ENCODE peak calls at places on chromosomes 3 and 15, in seven cellular contexts. One of them, this sample, is unnamed.

GRCh38 chr3:170180107-170180951 is 1.2 kb downstream of the PHC3 start:
- DNase-seq in HepG2: no peak
- DNase-seq in K562: peak; percentile 28
- DNase-seq in GM12878: no peak
- DNase-seq in H1: no peak
- DNase-seq in SK-N-SH: no peak
- DNase-seq in HCT116: no peak
- DNase-seq in this sample: no peak

GRCh38 chr15:65067645-65068416 is at the start of gene RASL12:
- DNase-seq in GM12878: no peak
- DNase-seq in H1: peak; percentile 78
- DNase-seq in HepG2: no peak
- DNase-seq in SK-N-SH: peak; percentile 81
- DNase-seq in HCT116: no peak
- DNase-seq in K562: no peak
- DNase-seq in this sample: no peak

GRCh38 chr15:31485431-31485830 is 158.8 kb downstream of the KLF13 start:
- DNase-seq in H1: no peak
- DNase-seq in HepG2: no peak
- DNase-seq in HCT116: no peak
- DNase-seq in GM12878: no peak
- DNase-seq in K562: no peak
- DNase-seq in SK-N-SH: no peak
- DNase-seq in this sample: no peak

GRCh38 chr3:157290761-157291160 is 130.8 kb upstream of the CCNL1 start:
- DNase-seq in SK-N-SH: no peak
- DNase-seq in HepG2: no peak
- DNase-seq in HCT116: no peak
- DNase-seq in H1: no peak
- DNase-seq in GM12878: no peak
- DNase-seq in K562: no peak
- DNase-seq in this sample: no peak

GRCh38 chr15:80778621-80778963 is 578 bp upstream of the CEMIP start:
- DNase-seq in HCT116: no peak
- DNase-seq in K562: no peak
- DNase-seq in GM12878: no peak
- DNase-seq in H1: no peak
- DNase-seq in HepG2: no peak
- DNase-seq in SK-N-SH: no peak
- DNase-seq in this sample: no peak

GRCh38 chr15:63502137-63502801 is 2.1 kb upstream of the USP3 start:
- DNase-seq in K562: no peak
- DNase-seq in SK-N-SH: no peak
- DNase-seq in GM12878: no peak
- DNase-seq in H1: no peak
- DNase-seq in HepG2: peak; percentile 31
- DNase-seq in HCT116: no peak
- DNase-seq in this sample: peak; percentile 92

GRCh38 chr3:149902498-149903139 is 68.1 kb downstream of the PFN2 start:
- DNase-seq in GM12878: no peak
- DNase-seq in K562: no peak
- DNase-seq in HCT116: no peak
- DNase-seq in H1: no peak
- DNase-seq in SK-N-SH: peak; percentile 26
- DNase-seq in HepG2: no peak
- DNase-seq in this sample: no peak

GRCh38 chr3:7439101-7439500 is 578.2 kb downstream of the GRM7 start:
- DNase-seq in HCT116: no peak
- DNase-seq in H1: no peak
- DNase-seq in GM12878: no peak
- DNase-seq in K562: no peak
- DNase-seq in SK-N-SH: no peak
- DNase-seq in HepG2: no peak
- DNase-seq in this sample: no peak

GRCh38 chr3:124263168-124263567 is 271.2 kb upstream of the ROPN1 start:
- DNase-seq in GM12878: no peak
- DNase-seq in HepG2: no peak
- DNase-seq in HCT116: no peak
- DNase-seq in H1: no peak
- DNase-seq in SK-N-SH: no peak
- DNase-seq in K562: peak; percentile 16
- DNase-seq in this sample: peak; percentile 32

GRCh38 chr3:184239710-184240109 is 9.1 kb downstream of the ALG3 start:
- DNase-seq in HCT116: no peak
- DNase-seq in GM12878: no peak
- DNase-seq in K562: no peak
- DNase-seq in H1: no peak
- DNase-seq in SK-N-SH: no peak
- DNase-seq in HepG2: no peak
- DNase-seq in this sample: no peak

GRCh38 chr3:46271910-46272309 is 29.6 kb downstream of the CCR3 start:
- DNase-seq in HCT116: no peak
- DNase-seq in HepG2: no peak
- DNase-seq in H1: no peak
- DNase-seq in K562: no peak
- DNase-seq in GM12878: no peak
- DNase-seq in SK-N-SH: no peak
- DNase-seq in this sample: no peak

GRCh38 chr15:65212097-65212496 is 824 bp upstream of the CILP start:
- DNase-seq in GM12878: no peak
- DNase-seq in HepG2: peak; percentile 42
- DNase-seq in K562: peak; percentile 89
- DNase-seq in H1: peak; percentile 71
- DNase-seq in HCT116: no peak
- DNase-seq in SK-N-SH: peak; percentile 52
- DNase-seq in this sample: peak; percentile 9

GRCh38 chr3:190059242-190059590 is 61.5 kb downstream of the P3H2 start:
- DNase-seq in HepG2: no peak
- DNase-seq in H1: no peak
- DNase-seq in SK-N-SH: no peak
- DNase-seq in K562: no peak
- DNase-seq in HCT116: no peak
- DNase-seq in GM12878: no peak
- DNase-seq in this sample: no peak

GRCh38 chr3:124928333-124929202 is 6.0 kb downstream of the MUC13 start:
- DNase-seq in H1: peak; percentile 66
- DNase-seq in HCT116: peak; percentile 60
- DNase-seq in SK-N-SH: peak; percentile 39
- DNase-seq in K562: peak; percentile 63
- DNase-seq in HepG2: peak; percentile 57
- DNase-seq in GM12878: no peak
- DNase-seq in this sample: peak; percentile 79

GRCh38 chr3:57544181-57545125 is at the start of gene DNAH12:
- DNase-seq in SK-N-SH: peak; percentile 75
- DNase-seq in GM12878: no peak
- DNase-seq in H1: peak; percentile 91
- DNase-seq in HepG2: peak; percentile 64
- DNase-seq in K562: peak; percentile 58
- DNase-seq in HCT116: no peak
- DNase-seq in this sample: peak; percentile 35

GRCh38 chr15:89492111-89492641 is 4.2 kb downstream of the RHCG start:
- DNase-seq in GM12878: no peak
- DNase-seq in SK-N-SH: peak; percentile 73
- DNase-seq in H1: peak; percentile 89
- DNase-seq in K562: peak; percentile 13
- DNase-seq in HCT116: no peak
- DNase-seq in HepG2: no peak
- DNase-seq in this sample: no peak

GRCh38 chr15:78397382-78397781 is 40.6 kb upstream of the IREB2 start:
- DNase-seq in GM12878: no peak
- DNase-seq in K562: no peak
- DNase-seq in SK-N-SH: no peak
- DNase-seq in H1: no peak
- DNase-seq in HepG2: no peak
- DNase-seq in HCT116: no peak
- DNase-seq in this sample: no peak

GRCh38 chr15:78394981-78395619 is 42.9 kb upstream of the IREB2 start:
- DNase-seq in GM12878: no peak
- DNase-seq in HCT116: no peak
- DNase-seq in SK-N-SH: no peak
- DNase-seq in HepG2: no peak
- DNase-seq in H1: peak; percentile 67
- DNase-seq in K562: no peak
- DNase-seq in this sample: no peak

GRCh38 chr15:78396976-78397375 is 41.0 kb upstream of the IREB2 start:
- DNase-seq in K562: peak; percentile 41
- DNase-seq in GM12878: no peak
- DNase-seq in SK-N-SH: no peak
- DNase-seq in HCT116: no peak
- DNase-seq in H1: peak; percentile 71
- DNase-seq in HepG2: peak; percentile 70
- DNase-seq in this sample: peak; percentile 73

GRCh38 chr15:78398076-78398825 is 39.8 kb upstream of the IREB2 start:
- DNase-seq in H1: no peak
- DNase-seq in HCT116: no peak
- DNase-seq in HepG2: no peak
- DNase-seq in K562: no peak
- DNase-seq in GM12878: no peak
- DNase-seq in SK-N-SH: no peak
- DNase-seq in this sample: no peak

DNA sequence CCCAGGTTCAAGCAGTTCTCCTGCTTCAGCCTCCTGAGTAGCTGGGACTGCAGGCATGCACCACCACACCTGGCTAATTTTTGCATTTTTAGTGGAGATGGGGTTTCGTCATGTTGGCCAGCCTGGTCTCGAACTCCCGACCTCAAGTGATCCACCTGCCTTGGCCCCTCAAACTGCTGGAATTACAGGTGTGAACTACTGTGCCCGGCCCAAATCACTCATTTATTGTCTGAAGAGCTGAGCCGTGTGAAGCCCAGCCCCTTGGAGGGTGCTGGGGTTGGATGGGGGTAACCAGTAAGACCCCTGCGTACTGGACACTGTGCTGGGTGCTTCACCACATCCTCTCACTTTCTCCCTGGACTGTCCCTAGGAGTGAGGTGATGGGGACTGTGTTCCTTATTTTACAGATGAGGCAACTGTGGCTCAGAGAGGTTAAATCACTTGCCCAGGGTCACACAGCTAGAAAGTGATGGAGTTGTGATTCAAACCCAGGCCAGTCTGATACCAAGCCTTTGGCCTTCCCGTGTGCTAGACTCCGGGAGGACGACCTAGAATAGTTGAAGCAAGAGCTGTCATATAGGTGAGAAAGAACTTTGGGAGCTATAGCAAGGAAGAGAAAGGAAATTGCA is 41.7 kb upstream of the IREB2 start:
- DNase-seq in HepG2: no peak
- DNase-seq in H1: no peak
- DNase-seq in K562: no peak
- DNase-seq in GM12878: no peak
- DNase-seq in HCT116: no peak
- DNase-seq in SK-N-SH: no peak
- DNase-seq in this sample: no peak
- TF ChIP-seq JUND in HepG2: no peak
- TF ChIP-seq JUND in H1: no peak
- TF ChIP-seq JUND in K562: no peak
- TF ChIP-seq JUND in GM12878: no peak
- TF ChIP-seq JUND in HCT116: no peak
- TF ChIP-seq JUND in SK-N-SH: no peak
- TF ChIP-seq JUND in this sample: no peak

GRCh38 chr3:85572978-85573377 is 614.2 kb downstream of the CADM2 start:
- DNase-seq in HCT116: no peak
- DNase-seq in HepG2: no peak
- DNase-seq in K562: no peak
- DNase-seq in GM12878: no peak
- DNase-seq in H1: no peak
- DNase-seq in SK-N-SH: no peak
- DNase-seq in this sample: no peak
- TF ChIP-seq JUND in HCT116: no peak
- TF ChIP-seq JUND in HepG2: no peak
- TF ChIP-seq JUND in K562: no peak
- TF ChIP-seq JUND in GM12878: no peak
- TF ChIP-seq JUND in H1: no peak
- TF ChIP-seq JUND in SK-N-SH: no peak
- TF ChIP-seq JUND in this sample: no peak

GRCh38 chr3:18100126-18100525 is 325.0 kb downstream of the SATB1 start:
- DNase-seq in HepG2: no peak
- DNase-seq in K562: no peak
- DNase-seq in H1: no peak
- DNase-seq in HCT116: no peak
- DNase-seq in SK-N-SH: no peak
- DNase-seq in GM12878: no peak
- DNase-seq in this sample: no peak
- TF ChIP-seq JUND in HepG2: no peak
- TF ChIP-seq JUND in K562: no peak
- TF ChIP-seq JUND in H1: no peak
- TF ChIP-seq JUND in HCT116: no peak
- TF ChIP-seq JUND in SK-N-SH: no peak
- TF ChIP-seq JUND in GM12878: no peak
- TF ChIP-seq JUND in this sample: no peak

GRCh38 chr15:85336870-85337269 is 43.5 kb upstream of the AKAP13 start:
- DNase-seq in H1: no peak
- DNase-seq in SK-N-SH: no peak
- DNase-seq in HepG2: no peak
- DNase-seq in GM12878: no peak
- DNase-seq in K562: no peak
- DNase-seq in HCT116: no peak
- DNase-seq in this sample: no peak

GRCh38 chr15:85335193-85335939 is 45.0 kb upstream of the AKAP13 start:
- DNase-seq in HCT116: no peak
- DNase-seq in H1: no peak
- DNase-seq in SK-N-SH: no peak
- DNase-seq in GM12878: no peak
- DNase-seq in HepG2: no peak
- DNase-seq in K562: no peak
- DNase-seq in this sample: no peak

GRCh38 chr15:85339976-85340665 is 40.3 kb upstream of the AKAP13 start:
- DNase-seq in H1: no peak
- DNase-seq in K562: no peak
- DNase-seq in GM12878: no peak
- DNase-seq in SK-N-SH: no peak
- DNase-seq in HepG2: no peak
- DNase-seq in HCT116: no peak
- DNase-seq in this sample: no peak

GRCh38 chr15:85334241-85334640 is 46.2 kb upstream of the AKAP13 start:
- DNase-seq in H1: no peak
- DNase-seq in HepG2: no peak
- DNase-seq in GM12878: no peak
- DNase-seq in HCT116: no peak
- DNase-seq in SK-N-SH: no peak
- DNase-seq in K562: no peak
- DNase-seq in this sample: no peak

DNA sequence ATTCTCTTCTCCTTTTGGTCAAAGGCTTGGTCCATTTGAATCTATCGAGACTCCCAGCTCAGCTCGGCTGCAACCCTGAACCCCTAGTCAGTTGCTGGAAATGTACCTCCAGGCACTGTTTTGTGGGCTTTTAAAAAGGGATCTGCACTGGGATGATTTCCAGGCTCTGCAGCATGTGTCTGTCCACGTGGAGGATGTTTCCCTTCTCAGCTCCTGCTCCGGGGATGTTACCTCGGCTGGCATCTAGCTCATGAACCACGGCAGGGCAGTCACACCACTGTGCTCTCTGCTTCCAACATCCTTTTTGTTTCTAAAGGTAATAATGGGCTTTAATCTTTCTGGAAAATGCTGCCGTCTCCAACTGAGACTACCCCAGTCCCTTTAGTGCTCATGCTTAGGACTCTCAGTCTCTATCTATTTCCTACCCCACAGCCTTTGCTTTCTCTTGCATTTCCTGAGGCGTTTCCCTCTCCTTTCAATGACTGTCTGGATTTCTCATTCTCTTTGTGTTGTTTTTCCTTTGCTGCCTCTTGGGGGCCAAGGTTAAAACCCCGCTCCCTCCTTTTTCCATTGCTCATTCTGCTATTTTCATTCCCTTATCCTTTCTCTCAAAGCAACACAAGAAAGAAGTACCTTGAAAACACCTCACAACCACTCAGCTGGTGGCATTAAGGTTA is 42.9 kb upstream of the AKAP13 start:
- DNase-seq in K562: no peak
- DNase-seq in HCT116: no peak
- DNase-seq in SK-N-SH: no peak
- DNase-seq in HepG2: no peak
- DNase-seq in H1: no peak
- DNase-seq in GM12878: no peak
- DNase-seq in this sample: no peak
- TF ChIP-seq JUND in K562: no peak
- TF ChIP-seq JUND in HCT116: no peak
- TF ChIP-seq JUND in SK-N-SH: no peak
- TF ChIP-seq JUND in HepG2: no peak
- TF ChIP-seq JUND in H1: no peak
- TF ChIP-seq JUND in GM12878: no peak
- TF ChIP-seq JUND in this sample: no peak